ENCODE peak calls at places on chromosomes 11 and 22, in seven cellular contexts. R, M, A, B, X, V and F are unnamed samples.
A peak's percentile ranks its signal among the peaks of the same experiment; 100 is the strongest.

GRCh38 chr22:50729391-50730012 is 8.5 kb upstream of the ACR start:
- DNase-seq in R (peak; percentile 39), M (peak; percentile 7), A (no peak), B (no peak), X (peak; percentile 34), V (no peak), F (peak; percentile 43)

GRCh38 chr11:117910525-117910924 is 18.7 kb downstream of the TMPRSS13 start:
- DNase-seq in R (no peak), M (no peak), A (no peak), B (no peak), X (peak; percentile 32), V (no peak), F (no peak)

GRCh38 chr11:30911247-30911646 is 325.1 kb upstream of the MPPED2 start:
- DNase-seq in R (no peak), M (no peak), A (no peak), B (no peak), X (no peak), V (no peak), F (no peak)

GRCh38 chr11:118343981-118344521 is at the start of gene CD3G:
- DNase-seq in R (no peak), M (no peak), A (peak; percentile 66), B (no peak), X (no peak), V (no peak), F (no peak)

GRCh38 chr11:69912911-69913451 is 93.8 kb upstream of the FGF3 start:
- DNase-seq in R (peak; percentile 41), M (no peak), A (no peak), B (no peak), X (peak; percentile 32), V (peak; percentile 50), F (peak; percentile 46)

GRCh38 chr11:6323291-6323905 is 3.1 kb upstream of the CAVIN3 start:
- DNase-seq in R (no peak), M (no peak), A (no peak), B (no peak), X (no peak), V (no peak), F (no peak)

GRCh38 chr11:17408641-17409040 is 20.2 kb upstream of the KCNJ11 start:
- DNase-seq in R (no peak), M (no peak), A (no peak), B (no peak), X (no peak), V (no peak), F (no peak)

GRCh38 chr22:29871684-29872083 is 11.3 kb upstream of the MTMR3 start:
- DNase-seq in R (no peak), M (no peak), A (no peak), B (no peak), X (peak; percentile 58), V (peak; percentile 45), F (no peak)

GRCh38 chr11:94593030-94593429 is 25.9 kb downstream of the PIWIL4 start:
- DNase-seq in R (no peak), M (no peak), A (no peak), B (no peak), X (no peak), V (no peak), F (no peak)

GRCh38 chr11:107018902-107019493 is 722 bp upstream of the GUCY1A2 start:
- DNase-seq in R (peak; percentile 59), M (peak; percentile 65), A (no peak), B (peak; percentile 49), X (peak; percentile 56), V (peak; percentile 83), F (peak; percentile 49)

GRCh38 chr11:79269923-79270322 is 170.9 kb downstream of the TENM4 start:
- DNase-seq in R (no peak), M (no peak), A (no peak), B (no peak), X (no peak), V (no peak), F (no peak)

GRCh38 chr11:79265756-79266322 is 175.0 kb downstream of the TENM4 start:
- DNase-seq in R (no peak), M (no peak), A (no peak), B (no peak), X (no peak), V (no peak), F (no peak)

GRCh38 chr11:79263001-79263400 is 177.8 kb downstream of the TENM4 start:
- DNase-seq in R (no peak), M (peak; percentile 88), A (no peak), B (no peak), X (no peak), V (no peak), F (peak; percentile 43)

GRCh38 chr11:79264284-79264683 is 176.5 kb downstream of the TENM4 start:
- DNase-seq in R (no peak), M (no peak), A (no peak), B (no peak), X (no peak), V (no peak), F (no peak)

DNA sequence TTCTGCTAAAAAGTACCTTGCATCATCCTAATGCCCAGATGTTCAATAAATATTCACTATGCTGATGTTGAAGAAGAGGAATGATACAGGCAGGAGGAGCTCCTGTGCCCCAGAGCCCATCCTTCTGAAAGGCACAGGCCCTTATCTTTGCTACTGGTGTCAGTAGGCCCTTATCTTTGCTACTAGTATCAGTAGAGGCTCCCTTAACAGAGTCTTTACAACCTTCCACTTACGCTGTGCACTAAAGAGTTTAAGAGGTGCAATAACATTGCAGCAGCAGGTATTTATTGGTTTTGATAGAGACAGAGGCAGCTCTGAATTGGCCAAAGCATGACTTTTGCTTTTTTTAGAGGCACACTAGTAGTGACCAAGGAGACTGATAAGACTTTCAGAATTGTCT is 174.4 kb downstream of the TENM4 start:
- DNase-seq in R (no peak), M (no peak), A (no peak), B (no peak), X (no peak), V (no peak), F (no peak)
- H3K27ac ChIP-seq in R (no peak overlapping the region), M (no peak overlapping the region), A (no peak overlapping the region), B (no peak overlapping the region), X (no peak overlapping the region), V (no peak overlapping the region), F (no peak overlapping the region)

GRCh38 chr22:31151872-31152271 is 8.1 kb upstream of the RNF185 start:
- DNase-seq in R (no peak), M (no peak), A (no peak), B (no peak), X (no peak), V (no peak), F (no peak)
- H3K4me1 ChIP-seq in R (peaks cover 14% of the 10 kb centered on the region), M (peaks cover 5% of the 10 kb centered on the region), A (no peaks in the 10 kb centered on the region), B (peaks cover 21% of the 10 kb centered on the region), X (no peaks in the 10 kb centered on the region), V (no peaks in the 10 kb centered on the region), F (no peaks in the 10 kb centered on the region)

GRCh38 chr11:113193894-113194293 is 120.5 kb upstream of the TTC12 start:
- DNase-seq in R (no peak), M (peak; percentile 86), A (no peak), B (no peak), X (no peak), V (no peak), F (peak; percentile 47)
- H3K27ac ChIP-seq in R (no peak overlapping the region), M (peak overlapping the region; percentile 25), A (no peak overlapping the region), B (no peak overlapping the region), X (no peak overlapping the region), V (no peak overlapping the region), F (peak overlapping the region; percentile 60)

GRCh38 chr22:40203568-40203967 is 25.8 kb downstream of the TNRC6B start:
- DNase-seq in R (no peak), M (no peak), A (peak; percentile 64), B (no peak), X (no peak), V (no peak), F (no peak)
- H3K4me1 ChIP-seq in R (peaks cover 41% of the 10 kb centered on the region), M (peaks cover 10% of the 10 kb centered on the region), A (peaks cover 62% of the 10 kb centered on the region), B (no peaks in the 10 kb centered on the region), X (peaks cover 66% of the 10 kb centered on the region), V (peaks cover 28% of the 10 kb centered on the region), F (peaks cover 16% of the 10 kb centered on the region)

GRCh38 chr11:67059671-67060070 is 3.0 kb downstream of the RHOD start:
- DNase-seq in R (no peak), M (no peak), A (no peak), B (no peak), X (no peak), V (no peak), F (peak; percentile 35)
- H3K27ac ChIP-seq in R (no peak overlapping the region), M (no peak overlapping the region), A (no peak overlapping the region), B (no peak overlapping the region), X (peak overlapping the region; percentile 61), V (no peak overlapping the region), F (no peak overlapping the region)

GRCh38 chr11:1531961-1532586 is 40.0 kb downstream of the DUSP8 start:
- DNase-seq in R (no peak), M (no peak), A (no peak), B (no peak), X (peak; percentile 91), V (no peak), F (peak; percentile 87)
- H3K4me1 ChIP-seq in R (peaks cover 71% of the 10 kb centered on the region), M (peaks cover 5% of the 10 kb centered on the region), A (peaks cover 80% of the 10 kb centered on the region), B (peaks cover 7% of the 10 kb centered on the region), X (peaks cover 89% of the 10 kb centered on the region), V (no peaks in the 10 kb centered on the region), F (peaks cover 34% of the 10 kb centered on the region)

DNA sequence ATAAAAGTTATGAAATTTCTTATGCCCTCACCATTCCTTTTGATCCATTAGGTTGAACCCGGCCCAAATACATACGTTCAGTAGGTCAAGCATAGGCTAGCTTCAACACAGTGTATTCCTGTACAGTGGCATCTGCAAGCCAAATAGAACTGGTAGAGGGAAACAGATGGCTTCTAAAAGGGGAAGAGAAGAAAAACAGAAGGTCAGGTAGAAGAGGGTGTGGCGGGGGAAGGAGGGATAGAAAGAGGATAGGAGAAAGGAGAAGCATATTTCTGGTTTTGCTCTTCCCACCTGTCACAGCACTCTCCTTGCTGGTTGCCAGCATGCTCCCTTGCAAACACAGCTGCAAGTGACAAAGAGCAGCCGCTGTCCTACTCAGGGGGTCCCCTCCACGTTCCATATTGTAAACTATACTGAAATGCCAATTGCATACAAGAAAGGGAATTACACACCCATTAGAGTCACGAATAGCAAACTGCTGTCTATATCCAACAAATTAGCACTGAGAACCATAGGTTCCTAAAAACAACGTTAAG is 71.9 kb downstream of the PHF21A start:
- DNase-seq in R (no peak), M (no peak), A (no peak), B (no peak), X (no peak), V (no peak), F (no peak)
- H3K27ac ChIP-seq in R (no peak overlapping the region), M (no peak overlapping the region), A (no peak overlapping the region), B (no peak overlapping the region), X (no peak overlapping the region), V (no peak overlapping the region), F (peak overlapping the region; percentile 40)